ENCODE peak calls at places on chromosomes 2 and 18, in five cellular contexts. One of them, this sample, is unnamed.

GRCh38 chr2:45275235-45275805 is 266.1 kb upstream of the SIX2 start:
- DNase-seq in lower lobe of right lung: no peak
- DNase-seq in activated CD8-positive, alpha-beta memory T cell treated with anti-CD3 and anti-CD28 coated beads, Interleukin-2, amount 50 U/mL, for 48 hours: no peak
- DNase-seq in amniotic epithelial cell: peak
- DNase-seq in stimulated activated CD4-positive, alpha-beta T cell treated with anti-CD3 and anti-CD28 coated beads, Interleukin-4, amount 100 ng/mL, for 48 hours: no peak
- DNase-seq in this sample: no peak

GRCh38 chr2:113762377-113763118 is 6.1 kb upstream of the SLC35F5 start:
- DNase-seq in lower lobe of right lung: no peak
- DNase-seq in amniotic epithelial cell: peak
- DNase-seq in activated CD8-positive, alpha-beta memory T cell treated with anti-CD3 and anti-CD28 coated beads, Interleukin-2, amount 50 U/mL, for 48 hours: no peak
- DNase-seq in stimulated activated CD4-positive, alpha-beta T cell treated with anti-CD3 and anti-CD28 coated beads, Interleukin-4, amount 100 ng/mL, for 48 hours: no peak
- DNase-seq in this sample: no peak

GRCh38 chr2:30231726-30232026 is 342 bp downstream of the LBH start:
- DNase-seq in lower lobe of right lung: no peak
- DNase-seq in activated CD8-positive, alpha-beta memory T cell treated with anti-CD3 and anti-CD28 coated beads, Interleukin-2, amount 50 U/mL, for 48 hours: no peak
- DNase-seq in stimulated activated CD4-positive, alpha-beta T cell treated with anti-CD3 and anti-CD28 coated beads, Interleukin-4, amount 100 ng/mL, for 48 hours: peak
- DNase-seq in amniotic epithelial cell: no peak
- DNase-seq in this sample: no peak

GRCh38 chr2:64979744-64980143 is 9.5 kb upstream of the SLC1A4 start:
- DNase-seq in stimulated activated CD4-positive, alpha-beta T cell treated with anti-CD3 and anti-CD28 coated beads, Interleukin-4, amount 100 ng/mL, for 48 hours: no peak
- DNase-seq in lower lobe of right lung: no peak
- DNase-seq in amniotic epithelial cell: no peak
- DNase-seq in activated CD8-positive, alpha-beta memory T cell treated with anti-CD3 and anti-CD28 coated beads, Interleukin-2, amount 50 U/mL, for 48 hours: no peak
- DNase-seq in this sample: no peak

GRCh38 chr2:145060876-145061275 is 541.0 kb upstream of the ZEB2 start:
- DNase-seq in stimulated activated CD4-positive, alpha-beta T cell treated with anti-CD3 and anti-CD28 coated beads, Interleukin-4, amount 100 ng/mL, for 48 hours: no peak
- DNase-seq in lower lobe of right lung: no peak
- DNase-seq in activated CD8-positive, alpha-beta memory T cell treated with anti-CD3 and anti-CD28 coated beads, Interleukin-2, amount 50 U/mL, for 48 hours: no peak
- DNase-seq in amniotic epithelial cell: no peak
- DNase-seq in this sample: no peak

GRCh38 chr18:52869349-52869923 is 529.4 kb downstream of the DCC start:
- DNase-seq in lower lobe of right lung: peak
- DNase-seq in stimulated activated CD4-positive, alpha-beta T cell treated with anti-CD3 and anti-CD28 coated beads, Interleukin-4, amount 100 ng/mL, for 48 hours: no peak
- DNase-seq in amniotic epithelial cell: no peak
- DNase-seq in activated CD8-positive, alpha-beta memory T cell treated with anti-CD3 and anti-CD28 coated beads, Interleukin-2, amount 50 U/mL, for 48 hours: no peak
- DNase-seq in this sample: no peak

GRCh38 chr2:30958571-30959220 is 151.4 kb upstream of the CAPN13 start:
- DNase-seq in amniotic epithelial cell: no peak
- DNase-seq in stimulated activated CD4-positive, alpha-beta T cell treated with anti-CD3 and anti-CD28 coated beads, Interleukin-4, amount 100 ng/mL, for 48 hours: no peak
- DNase-seq in activated CD8-positive, alpha-beta memory T cell treated with anti-CD3 and anti-CD28 coated beads, Interleukin-2, amount 50 U/mL, for 48 hours: no peak
- DNase-seq in lower lobe of right lung: no peak
- DNase-seq in this sample: no peak

GRCh38 chr2:41136966-41137494 is 685.1 kb upstream of the SLC8A1 start:
- DNase-seq in lower lobe of right lung: no peak
- DNase-seq in activated CD8-positive, alpha-beta memory T cell treated with anti-CD3 and anti-CD28 coated beads, Interleukin-2, amount 50 U/mL, for 48 hours: no peak
- DNase-seq in amniotic epithelial cell: peak
- DNase-seq in stimulated activated CD4-positive, alpha-beta T cell treated with anti-CD3 and anti-CD28 coated beads, Interleukin-4, amount 100 ng/mL, for 48 hours: no peak
- DNase-seq in this sample: no peak

GRCh38 chr2:195820373-195820772 is 163.3 kb downstream of the SLC39A10 start:
- DNase-seq in amniotic epithelial cell: peak
- DNase-seq in lower lobe of right lung: no peak
- DNase-seq in stimulated activated CD4-positive, alpha-beta T cell treated with anti-CD3 and anti-CD28 coated beads, Interleukin-4, amount 100 ng/mL, for 48 hours: no peak
- DNase-seq in activated CD8-positive, alpha-beta memory T cell treated with anti-CD3 and anti-CD28 coated beads, Interleukin-2, amount 50 U/mL, for 48 hours: no peak
- DNase-seq in this sample: no peak

GRCh38 chr2:225411452-225411851 is 11.9 kb downstream of the NYAP2 start:
- DNase-seq in activated CD8-positive, alpha-beta memory T cell treated with anti-CD3 and anti-CD28 coated beads, Interleukin-2, amount 50 U/mL, for 48 hours: no peak
- DNase-seq in stimulated activated CD4-positive, alpha-beta T cell treated with anti-CD3 and anti-CD28 coated beads, Interleukin-4, amount 100 ng/mL, for 48 hours: no peak
- DNase-seq in amniotic epithelial cell: no peak
- DNase-seq in lower lobe of right lung: no peak
- DNase-seq in this sample: no peak

GRCh38 chr2:138329591-138329990 is 172.0 kb upstream of the SPOPL start:
- DNase-seq in amniotic epithelial cell: no peak
- DNase-seq in stimulated activated CD4-positive, alpha-beta T cell treated with anti-CD3 and anti-CD28 coated beads, Interleukin-4, amount 100 ng/mL, for 48 hours: no peak
- DNase-seq in lower lobe of right lung: no peak
- DNase-seq in activated CD8-positive, alpha-beta memory T cell treated with anti-CD3 and anti-CD28 coated beads, Interleukin-2, amount 50 U/mL, for 48 hours: no peak
- DNase-seq in this sample: no peak

GRCh38 chr2:46459694-46460093 is 19.7 kb upstream of the TMEM247 start:
- DNase-seq in activated CD8-positive, alpha-beta memory T cell treated with anti-CD3 and anti-CD28 coated beads, Interleukin-2, amount 50 U/mL, for 48 hours: no peak
- DNase-seq in stimulated activated CD4-positive, alpha-beta T cell treated with anti-CD3 and anti-CD28 coated beads, Interleukin-4, amount 100 ng/mL, for 48 hours: no peak
- DNase-seq in lower lobe of right lung: no peak
- DNase-seq in amniotic epithelial cell: no peak
- DNase-seq in this sample: no peak

GRCh38 chr2:40797115-40797514 is 345.2 kb upstream of the SLC8A1 start:
- DNase-seq in amniotic epithelial cell: no peak
- DNase-seq in stimulated activated CD4-positive, alpha-beta T cell treated with anti-CD3 and anti-CD28 coated beads, Interleukin-4, amount 100 ng/mL, for 48 hours: no peak
- DNase-seq in activated CD8-positive, alpha-beta memory T cell treated with anti-CD3 and anti-CD28 coated beads, Interleukin-2, amount 50 U/mL, for 48 hours: no peak
- DNase-seq in lower lobe of right lung: no peak
- DNase-seq in this sample: no peak